ENCODE peak calls at places on chromosome 19, in ten cellular contexts. O is heart left ventricle, X is heart right ventricle, I is OCI-LY7, A is psoas muscle, J is DND-41, M is choroid plexus epithelial cell, C is fibroblast of mammary gland, R is fibroblast of lung, G is IMR-90. Q is an unnamed sample.

GRCh38 chr19:30371157-30371845 is 883 bp upstream of the ZNF536 start:
- DNase-seq in G (no peak), O (no peak), I (no peak), R (no peak), A (no peak), C (no peak), M (no peak), X (no peak), J (no peak), Q (no peak)

GRCh38 chr19:35519291-35519690 is 5.8 kb upstream of the DMKN start:
- DNase-seq in O (no peak), R (peak), C (peak), A (no peak), G (peak), J (no peak), I (no peak), M (peak), X (no peak), Q (no peak)

GRCh38 chr19:28493881-28494280 is 719.1 kb downstream of the UQCRFS1 start:
- DNase-seq in A (no peak), M (no peak), R (no peak), G (no peak), J (no peak), X (no peak), O (no peak), C (no peak), I (no peak), Q (no peak)

GRCh38 chr19:23851966-23852365 is 62.7 kb upstream of the ZNF726 start:
- DNase-seq in X (no peak), A (no peak), J (no peak), I (no peak), O (no peak), G (no peak), R (no peak), M (no peak), C (no peak), Q (no peak)

GRCh38 chr19:11421607-11422098 is 2.5 kb upstream of the RGL3 start:
- DNase-seq in M (no peak), G (no peak), J (no peak), A (peak), O (peak), R (no peak), C (no peak), X (peak), I (peak), Q (no peak)

GRCh38 chr19:41957838-41958366 is 1.2 kb downstream of the RABAC1 start:
- DNase-seq in J (peak), O (peak), X (peak), R (peak), M (peak), C (peak), A (peak), I (peak), G (peak), Q (no peak)

GRCh38 chr19:55672418-55672817 is 2.6 kb upstream of the EPN1 start:
- DNase-seq in C (no peak), A (no peak), M (peak), I (no peak), O (no peak), J (no peak), X (no peak), G (peak), R (no peak), Q (no peak)

GRCh38 chr19:14363203-14364097 is 17.8 kb upstream of the ADGRE5 start:
- DNase-seq in R (peak), X (peak), I (no peak), C (peak), O (peak), A (peak), G (peak), M (peak), J (no peak), Q (no peak)

GRCh38 chr19:35211545-35212230 is 16.9 kb downstream of the FAM187B start:
- DNase-seq in O (peak), I (peak), G (no peak), J (no peak), X (peak), A (peak), M (no peak), C (no peak), R (no peak), Q (peak)

GRCh38 chr19:7597689-7598088 is 2.0 kb downstream of the CAMSAP3 start:
- DNase-seq in C (peak), X (no peak), M (no peak), A (no peak), R (no peak), J (no peak), I (no peak), O (no peak), G (no peak), Q (no peak)

GRCh38 chr19:32650671-32651070 is 24.3 kb downstream of the ANKRD27 start:
- DNase-seq in J (no peak), I (no peak), R (no peak), O (no peak), M (no peak), A (no peak), C (no peak), G (no peak), X (no peak), Q (no peak)

GRCh38 chr19:56108447-56109195 is 12.5 kb downstream of the ZNF787 start:
- DNase-seq in I (no peak), G (peak), O (no peak), C (no peak), J (no peak), X (peak), A (peak), R (peak), M (peak), Q (no peak)

GRCh38 chr19:54463531-54464043 is at the start of gene LENG9:
- DNase-seq in A (peak), C (peak), G (peak), I (peak), X (peak), R (peak), M (peak), J (peak), O (peak), Q (peak)

GRCh38 chr19:39970424-39970673 is 616 bp upstream of the PSMC4 start:
- DNase-seq in X (no peak), O (no peak), J (no peak), M (peak), A (no peak), R (no peak), I (no peak), C (no peak), G (no peak), Q (no peak)

GRCh38 chr19:5403968-5404640 is 51.1 kb upstream of the ZNRF4 start:
- DNase-seq in J (peak), A (peak), X (peak), G (peak), O (peak), I (peak), M (peak), C (peak), R (peak), Q (peak)

GRCh38 chr19:39953915-39954314 is 17.1 kb upstream of the PSMC4 start:
- DNase-seq in A (no peak), X (no peak), I (no peak), O (no peak), R (no peak), J (peak), C (no peak), G (no peak), M (no peak), Q (no peak)

GRCh38 chr19:41537789-41538188 is 38.2 kb upstream of the CEACAM21 start:
- DNase-seq in G (peak), O (no peak), J (peak), X (no peak), C (peak), M (peak), R (peak), I (peak), A (no peak), Q (no peak)

GRCh38 chr19:5891938-5892771 is 11.4 kb downstream of the NDUFA11 start:
- DNase-seq in G (peak), M (peak), X (peak), J (no peak), R (peak), O (no peak), A (no peak), I (peak), C (peak), Q (no peak)

GRCh38 chr19:531753-532571 is at the start of gene CDC34:
- DNase-seq in C (no peak), X (no peak), M (no peak), O (no peak), I (peak), G (no peak), R (no peak), A (no peak), J (no peak), Q (no peak)

GRCh38 chr19:29514525-29515232 is 11.1 kb upstream of the VSTM2B start:
- DNase-seq in M (no peak), O (no peak), I (no peak), G (no peak), X (no peak), R (no peak), C (no peak), J (no peak), A (no peak), Q (no peak)

GRCh38 chr19:55688422-55689218 is 13.6 kb downstream of the EPN1 start:
- DNase-seq in C (no peak), G (no peak), A (no peak), R (no peak), O (no peak), M (no peak), X (no peak), I (no peak), J (no peak), Q (no peak)

GRCh38 chr19:32550666-32551065 is 30.3 kb upstream of the PDCD5 start:
- DNase-seq in G (no peak), R (no peak), A (no peak), X (no peak), M (no peak), J (no peak), I (no peak), O (no peak), C (no peak), Q (no peak)

GRCh38 chr19:19113040-19113541 is 25.2 kb downstream of the TMEM161A start:
- DNase-seq in I (peak), G (peak), A (no peak), R (peak), J (no peak), C (peak), M (peak), O (no peak), X (no peak), Q (no peak)

GRCh38 chr19:22526661-22527272 is 104.6 kb upstream of the ZNF98 start:
- DNase-seq in M (no peak), I (no peak), R (no peak), X (no peak), G (no peak), J (no peak), A (no peak), C (no peak), O (no peak), Q (no peak)

GRCh38 chr19:10751109-10751972 is 33.5 kb downstream of the DNM2 start:
- DNase-seq in I (no peak), R (no peak), C (no peak), J (no peak), M (no peak), X (no peak), O (peak), G (no peak), A (no peak), Q (no peak)

GRCh38 chr19:7337380-7338194 is 11.2 kb upstream of the ARHGEF18 start:
- DNase-seq in X (no peak), M (no peak), R (no peak), J (peak), C (no peak), O (peak), G (no peak), I (peak), A (no peak), Q (no peak)

GRCh38 chr19:30107351-30107750 is 165.3 kb downstream of the URI1 start:
- DNase-seq in C (no peak), G (no peak), O (no peak), M (no peak), J (no peak), I (no peak), X (no peak), A (no peak), R (no peak), Q (no peak)

GRCh38 chr19:5289060-5289990 is 51.3 kb downstream of the PTPRS start:
- DNase-seq in C (no peak), X (no peak), G (no peak), R (no peak), I (peak), A (no peak), O (no peak), M (no peak), J (no peak), Q (no peak)

GRCh38 chr19:50300814-50301606 is 28.2 kb downstream of the KCNC3 start:
- DNase-seq in R (peak), M (peak), I (no peak), A (no peak), C (peak), O (no peak), G (peak), J (no peak), X (no peak), Q (no peak)

GRCh38 chr19:42553292-42554045 is 25.2 kb upstream of the CEACAM1 start:
- DNase-seq in X (peak), C (peak), J (no peak), A (no peak), M (peak), O (peak), R (peak), I (no peak), G (peak), Q (no peak)

GRCh38 chr19:19655641-19656343 is 7.7 kb downstream of the ATP13A1 start:
- DNase-seq in J (no peak), O (no peak), X (no peak), G (no peak), C (no peak), I (no peak), A (no peak), M (no peak), R (no peak), Q (no peak)

GRCh38 chr19:55333870-55334269 is 5.8 kb upstream of the KMT5C start:
- DNase-seq in I (no peak), J (no peak), X (no peak), O (no peak), C (no peak), A (no peak), G (no peak), M (no peak), R (no peak), Q (no peak)

GRCh38 chr19:16327911-16328823 is 3.5 kb downstream of the KLF2 start:
- DNase-seq in M (peak), G (peak), X (peak), A (peak), I (peak), O (peak), J (peak), C (peak), R (peak), Q (peak)
- H3K4me3 ChIP-seq in M (peak), G (no peak), X (peak), A (peak), I (peak), O (peak), J (peak), C (no peak), R (peak), Q (peak)

GRCh38 chr19:17948967-17949930 is 16.4 kb downstream of the CCDC124 start:
- DNase-seq in X (no peak), O (no peak), A (no peak), C (no peak), M (no peak), G (no peak), R (no peak), I (peak), J (no peak), Q (no peak)

GRCh38 chr19:17952041-17952976 is 14.6 kb upstream of the KCNN1 start:
- DNase-seq in M (no peak), G (no peak), O (no peak), C (no peak), R (no peak), I (no peak), J (no peak), X (no peak), A (no peak), Q (no peak)

GRCh38 chr19:17949956-17950309 is 17.0 kb upstream of the KCNN1 start:
- DNase-seq in A (no peak), M (no peak), X (no peak), G (no peak), O (no peak), C (no peak), I (no peak), R (no peak), J (no peak), Q (no peak)

GRCh38 chr19:17951151-17952040 is 15.5 kb upstream of the KCNN1 start:
- DNase-seq in I (no peak), G (no peak), M (no peak), A (no peak), O (no peak), X (no peak), R (no peak), C (no peak), J (no peak), Q (no peak)

GRCh38 chr19:17950310-17951150 is 16.4 kb upstream of the KCNN1 start:
- DNase-seq in I (no peak), C (no peak), A (no peak), G (no peak), M (no peak), J (no peak), R (no peak), X (no peak), O (no peak), Q (peak)
- H3K4me3 ChIP-seq in I (peak), C (no peak), A (no peak), G (no peak), M (no peak), J (no peak), R (no peak), X (peak), O (peak), Q (peak)

DNA sequence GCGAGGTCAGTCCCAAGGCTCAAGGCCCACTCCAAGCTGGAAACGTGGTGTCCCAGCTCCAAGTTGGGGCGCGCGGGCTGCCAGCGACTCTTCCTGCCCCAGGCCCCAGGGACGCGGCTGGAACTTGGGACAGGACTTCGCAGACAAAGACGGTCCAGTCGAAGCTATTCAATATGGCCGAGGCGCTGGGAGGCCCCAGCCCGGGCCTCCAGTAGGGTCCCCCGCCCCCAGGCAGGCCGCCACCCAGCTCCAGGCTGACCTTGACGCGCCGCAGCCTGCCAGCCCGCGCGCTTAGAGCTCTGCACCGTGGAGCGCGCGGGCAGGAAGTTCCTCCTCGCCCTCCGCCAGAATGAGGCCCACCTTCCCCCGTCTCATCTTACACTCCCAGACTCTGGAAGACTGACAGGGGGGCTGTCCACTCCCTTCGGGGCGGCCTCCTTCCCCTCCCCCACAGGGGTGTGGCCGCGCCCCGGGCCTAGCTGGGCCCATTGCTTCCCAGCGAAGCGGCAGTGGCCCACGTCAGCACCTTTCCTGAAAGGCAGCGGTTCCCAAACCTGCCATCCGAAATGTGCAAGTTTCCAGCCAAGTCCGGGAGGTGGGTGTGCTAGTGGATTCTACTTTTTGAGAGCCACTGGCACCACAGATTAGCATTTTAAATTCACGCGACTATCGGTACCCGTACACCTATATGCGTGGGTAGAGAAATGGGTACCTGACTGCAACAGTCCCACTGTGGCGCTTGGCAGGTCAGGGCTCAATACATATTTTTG is at the start of gene CCDC8:
- DNase-seq in J (no peak), M (peak), A (peak), X (peak), G (peak), I (no peak), C (peak), O (peak), R (peak), Q (no peak)
- H3K4me3 ChIP-seq in J (no peak), M (peak), A (peak), X (peak), G (peak), I (no peak), C (peak), O (peak), R (peak), Q (no peak)

GRCh38 chr19:49149652-49150105 is 5.5 kb downstream of the HRC start:
- DNase-seq in A (peak), R (peak), C (peak), X (peak), O (peak), M (peak), I (peak), G (peak), J (no peak), Q (no peak)

GRCh38 chr19:49145485-49146407 is 9.4 kb downstream of the HRC start:
- DNase-seq in I (peak), A (peak), C (peak), O (peak), X (peak), J (peak), R (peak), G (peak), M (peak), Q (peak)

GRCh38 chr19:49150106-49150943 is 4.9 kb downstream of the HRC start:
- DNase-seq in R (peak), G (peak), I (peak), A (peak), J (peak), M (peak), O (peak), C (peak), X (peak), Q (no peak)

GRCh38 chr19:49148784-49149651 is 6.2 kb downstream of the HRC start:
- DNase-seq in G (peak), I (peak), A (peak), R (peak), C (peak), J (peak), M (peak), O (peak), X (peak), Q (peak)

DNA sequence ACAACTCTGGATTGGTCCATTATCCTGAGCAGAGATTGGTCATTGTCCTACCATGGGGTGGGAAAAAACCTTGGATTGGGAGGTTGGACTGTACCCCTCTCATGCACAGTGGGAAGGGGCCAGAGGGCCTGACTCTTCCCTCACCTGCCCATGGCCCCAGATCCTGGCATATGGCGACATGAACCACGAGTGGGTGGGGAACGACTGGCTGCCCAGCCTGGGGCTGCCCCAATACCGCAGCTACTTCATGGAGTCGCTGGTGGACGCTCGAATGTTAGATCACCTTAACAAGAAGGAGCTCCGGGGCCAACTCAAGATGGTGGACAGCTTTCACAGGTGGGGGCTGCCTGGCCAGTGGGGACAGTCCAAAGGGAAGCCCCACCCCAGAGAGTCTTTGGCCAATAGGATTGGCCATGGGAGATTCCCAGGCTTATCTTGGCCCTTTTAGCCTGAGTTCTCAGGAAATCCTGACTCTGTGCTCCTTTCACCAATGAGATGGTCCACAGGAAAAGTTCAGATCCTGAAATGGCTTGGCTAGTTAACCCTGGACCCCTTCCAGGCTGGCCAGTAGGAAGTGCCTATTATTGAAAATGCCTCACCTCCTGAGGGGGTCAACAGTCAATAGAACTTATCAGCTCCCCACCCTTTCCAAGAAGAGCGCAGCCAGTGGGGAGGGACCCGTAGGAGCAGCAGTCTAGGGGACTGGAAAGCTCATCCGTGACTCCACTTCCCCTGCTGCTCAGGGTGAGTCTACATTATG is 7.1 kb downstream of the HRC start:
- DNase-seq in X (no peak), R (no peak), A (no peak), O (peak), C (no peak), J (no peak), I (no peak), G (no peak), M (no peak), Q (no peak)
- H3K4me3 ChIP-seq in X (peak), R (no peak), A (peak), O (peak), C (no peak), J (no peak), I (no peak), G (no peak), M (no peak), Q (no peak)

GRCh38 chr19:9189538-9189937 is 10.8 kb downstream of the OR7D2 start:
- DNase-seq in O (no peak), M (no peak), C (no peak), R (no peak), X (no peak), A (no peak), I (no peak), J (no peak), G (no peak), Q (no peak)
- H3K4me3 ChIP-seq in O (no peak), M (no peak), C (no peak), R (no peak), X (no peak), A (no peak), I (no peak), J (no peak), G (no peak), Q (no peak)

DNA sequence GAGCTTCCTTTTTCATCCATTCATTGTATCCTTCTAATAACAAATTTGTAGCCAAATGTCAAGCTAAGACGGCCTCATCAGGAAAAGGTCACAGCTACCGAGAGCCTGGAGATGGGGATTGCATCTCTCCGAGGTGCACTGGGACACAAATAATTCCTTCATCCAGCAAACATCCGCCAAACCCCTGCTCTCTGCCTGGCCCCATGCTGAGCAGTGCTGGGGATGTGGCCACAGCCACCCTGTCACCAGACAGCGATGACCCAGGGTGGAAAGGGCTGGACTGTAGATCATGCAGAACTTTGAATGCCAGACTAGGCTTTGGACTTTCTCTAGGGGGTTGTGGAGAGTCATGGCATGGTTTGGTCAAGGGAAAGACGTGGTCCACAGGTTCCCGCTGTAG is 1.9 kb downstream of the TOMM40 start:
- DNase-seq in M (no peak), O (no peak), X (no peak), C (no peak), R (no peak), J (no peak), A (no peak), G (no peak), I (no peak), Q (no peak)
- H3K4me3 ChIP-seq in M (no peak), O (no peak), X (no peak), C (no peak), R (no peak), J (peak), A (no peak), G (no peak), I (peak), Q (no peak)